ENCODE peak calls at places on chromosome 13, in eight cellular contexts. G is tibial nerve, L is foreskin fibroblast, M is RWPE2, F is BJ, K is ovary, H is AG04450, W is psoas muscle. A is an unnamed sample.

GRCh38 chr13:33349996-33350826 is 64.7 kb upstream of the STARD13 start:
- DNase-seq in G (peak), L (peak), M (no peak), F (no peak), K (peak), H (no peak), W (peak), A (no peak)

GRCh38 chr13:98094678-98095266 is 48.1 kb upstream of the FARP1 start:
- DNase-seq in G (no peak), L (peak), M (no peak), F (no peak), K (no peak), H (no peak), W (no peak), A (no peak)

GRCh38 chr13:50916701-50917184 is 7.2 kb downstream of the RNASEH2B start:
- DNase-seq in G (no peak), L (peak), M (no peak), F (no peak), K (no peak), H (no peak), W (no peak), A (no peak)

GRCh38 chr13:75316427-75316826 is 165.5 kb downstream of the TBC1D4 start:
- DNase-seq in G (no peak), L (peak), M (no peak), F (no peak), K (no peak), H (no peak), W (no peak), A (no peak)

GRCh38 chr13:58682616-58683015 is 1051.1 kb downstream of the PCDH17 start:
- DNase-seq in G (no peak), L (no peak), M (no peak), F (no peak), K (no peak), H (no peak), W (no peak), A (no peak)

GRCh38 chr13:73417012-73417615 is 358.3 kb downstream of the KLF5 start:
- DNase-seq in G (no peak), L (no peak), M (no peak), F (no peak), K (no peak), H (no peak), W (no peak), A (no peak)

GRCh38 chr13:36924001-36924400 is 4.0 kb upstream of the SMAD9 start:
- DNase-seq in G (no peak), L (no peak), M (no peak), F (no peak), K (no peak), H (no peak), W (no peak), A (no peak)

GRCh38 chr13:21240586-21240985 is 64.1 kb downstream of the MRPL57 start:
- DNase-seq in G (no peak), L (peak), M (no peak), F (peak), K (no peak), H (no peak), W (no peak), A (peak)

GRCh38 chr13:86932935-86933334 is 738.2 kb upstream of the SLITRK5 start:
- DNase-seq in G (no peak), L (no peak), M (no peak), F (no peak), K (no peak), H (no peak), W (no peak), A (no peak)

GRCh38 chr13:60028021-60028420 is 135.7 kb downstream of the DIAPH3 start:
- DNase-seq in G (no peak), L (no peak), M (no peak), F (no peak), K (no peak), H (no peak), W (no peak), A (no peak)

GRCh38 chr13:31521466-31521865 is 217.9 kb upstream of the RXFP2 start:
- DNase-seq in G (no peak), L (peak), M (no peak), F (no peak), K (no peak), H (no peak), W (no peak), A (no peak)

GRCh38 chr13:46134961-46135522 is 30.2 kb upstream of the CPB2 start:
- DNase-seq in G (no peak), L (peak), M (no peak), F (no peak), K (no peak), H (no peak), W (no peak), A (peak)

GRCh38 chr13:93290503-93290902 is 63.9 kb downstream of the GPC6 start:
- DNase-seq in G (no peak), L (peak), M (no peak), F (no peak), K (no peak), H (no peak), W (no peak), A (no peak)

GRCh38 chr13:40207110-40207478 is 459.3 kb downstream of the FOXO1 start:
- DNase-seq in G (no peak), L (no peak), M (no peak), F (no peak), K (no peak), H (no peak), W (no peak), A (no peak)

GRCh38 chr13:105918842-105919741 is 616.4 kb downstream of the EFNB2 start:
- DNase-seq in G (no peak), L (peak), M (peak), F (no peak), K (no peak), H (no peak), W (no peak), A (peak)

GRCh38 chr13:24033527-24034302 is 126.8 kb upstream of the SPATA13 start:
- DNase-seq in G (no peak), L (peak), M (no peak), F (peak), K (no peak), H (peak), W (no peak), A (peak)

GRCh38 chr13:24076124-24076523 is 84.4 kb upstream of the SPATA13 start:
- DNase-seq in G (no peak), L (peak), M (no peak), F (no peak), K (no peak), H (no peak), W (no peak), A (no peak)

GRCh38 chr13:46124967-46125933 is 20.4 kb upstream of the CPB2 start:
- DNase-seq in G (no peak), L (no peak), M (no peak), F (no peak), K (no peak), H (no peak), W (no peak), A (no peak)

GRCh38 chr13:62119739-62120700 is 704.4 kb upstream of the PCDH20 start:
- DNase-seq in G (no peak), L (peak), M (no peak), F (no peak), K (no peak), H (no peak), W (no peak), A (no peak)

GRCh38 chr13:76522083-76522755 is 364.0 kb downstream of the KCTD12 start:
- DNase-seq in G (no peak), L (peak), M (peak), F (no peak), K (no peak), H (no peak), W (no peak), A (peak)

GRCh38 chr13:67841071-67841470 is 610.9 kb upstream of the PCDH9 start:
- DNase-seq in G (no peak), L (no peak), M (no peak), F (no peak), K (no peak), H (no peak), W (no peak), A (no peak)

GRCh38 chr13:97224544-97225324 is 2.6 kb downstream of the MBNL2 start:
- DNase-seq in G (no peak), L (peak), M (no peak), F (no peak), K (peak), H (no peak), W (no peak), A (no peak)

GRCh38 chr13:98717256-98717655 is 35.2 kb downstream of the SLC15A1 start:
- DNase-seq in G (no peak), L (no peak), M (no peak), F (no peak), K (no peak), H (no peak), W (no peak), A (no peak)

GRCh38 chr13:102003848-102004570 is 397.8 kb downstream of the FGF14 start:
- DNase-seq in G (no peak), L (peak), M (no peak), F (no peak), K (no peak), H (no peak), W (no peak), A (no peak)

GRCh38 chr13:76882431-76882830 is 3.8 kb downstream of the KCTD12 start:
- DNase-seq in G (no peak), L (peak), M (no peak), F (no peak), K (no peak), H (no peak), W (no peak), A (peak)

GRCh38 chr13:41231786-41232185 is 31.6 kb downstream of the MTRF1 start:
- DNase-seq in G (no peak), L (peak), M (no peak), F (no peak), K (no peak), H (no peak), W (no peak), A (no peak)

GRCh38 chr13:67996101-67996500 is 766.0 kb upstream of the PCDH9 start:
- DNase-seq in G (no peak), L (no peak), M (no peak), F (no peak), K (no peak), H (no peak), W (no peak), A (no peak)

GRCh38 chr13:112893570-112894422 is 75.2 kb upstream of the MCF2L start:
- DNase-seq in G (no peak), L (peak), M (peak), F (no peak), K (no peak), H (no peak), W (peak), A (no peak)

GRCh38 chr13:94658926-94659649 is 53.3 kb downstream of the SOX21 start:
- DNase-seq in G (no peak), L (no peak), M (no peak), F (no peak), K (no peak), H (no peak), W (no peak), A (no peak)

GRCh38 chr13:80753951-80754350 is 413.0 kb upstream of the SPRY2 start:
- DNase-seq in G (no peak), L (peak), M (no peak), F (no peak), K (no peak), H (no peak), W (no peak), A (no peak)

DNA sequence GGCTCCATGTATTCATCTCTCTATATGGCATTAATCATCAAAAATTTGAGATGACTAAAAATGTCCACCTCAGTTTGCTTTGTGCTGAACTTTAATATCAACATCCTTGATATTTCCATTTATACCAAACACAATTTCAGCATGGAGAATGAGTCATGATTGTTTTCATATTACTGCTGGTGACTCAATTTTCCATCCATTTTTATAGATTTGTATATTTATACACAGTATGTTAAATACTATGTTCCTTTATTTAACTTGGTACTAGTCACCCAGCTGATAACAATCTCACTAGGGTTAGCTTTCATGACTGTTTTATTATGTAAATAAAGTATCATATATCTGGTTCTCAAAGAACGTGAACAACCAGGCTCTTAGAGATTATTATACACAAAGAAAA is 1255.1 kb downstream of the SLITRK1 start:
- DNase-seq in G (no peak), L (peak), M (no peak), F (peak), K (no peak), H (peak), W (no peak), A (no peak)
- H3K4me3 ChIP-seq in G (no peak), L (no peak), M (no peak), F (no peak), K (no peak), H (no peak), W (no peak), A (no peak)

GRCh38 chr13:29943301-29944085 is 93.1 kb upstream of the UBL3 start:
- DNase-seq in G (no peak), L (no peak), M (no peak), F (no peak), K (no peak), H (no peak), W (no peak), A (no peak)
- TF ChIP-seq CTCF in G (no peak), L (no peak), M (no peak), F (no peak), K (no peak), H (no peak), W (no peak), A (no peak)

GRCh38 chr13:110119943-110120905 is 186.7 kb downstream of the COL4A1 start:
- DNase-seq in G (no peak), L (no peak), M (peak), F (no peak), K (no peak), H (no peak), W (no peak), A (no peak)

GRCh38 chr13:110118106-110118505 is 188.9 kb downstream of the COL4A1 start:
- DNase-seq in G (no peak), L (no peak), M (no peak), F (no peak), K (no peak), H (no peak), W (no peak), A (no peak)

GRCh38 chr13:110114351-110114750 is 192.6 kb downstream of the COL4A1 start:
- DNase-seq in G (no peak), L (peak), M (no peak), F (no peak), K (no peak), H (no peak), W (no peak), A (no peak)

GRCh38 chr13:110113284-110113764 is 193.6 kb downstream of the COL4A1 start:
- DNase-seq in G (no peak), L (peak), M (no peak), F (no peak), K (no peak), H (no peak), W (peak), A (no peak)

DNA sequence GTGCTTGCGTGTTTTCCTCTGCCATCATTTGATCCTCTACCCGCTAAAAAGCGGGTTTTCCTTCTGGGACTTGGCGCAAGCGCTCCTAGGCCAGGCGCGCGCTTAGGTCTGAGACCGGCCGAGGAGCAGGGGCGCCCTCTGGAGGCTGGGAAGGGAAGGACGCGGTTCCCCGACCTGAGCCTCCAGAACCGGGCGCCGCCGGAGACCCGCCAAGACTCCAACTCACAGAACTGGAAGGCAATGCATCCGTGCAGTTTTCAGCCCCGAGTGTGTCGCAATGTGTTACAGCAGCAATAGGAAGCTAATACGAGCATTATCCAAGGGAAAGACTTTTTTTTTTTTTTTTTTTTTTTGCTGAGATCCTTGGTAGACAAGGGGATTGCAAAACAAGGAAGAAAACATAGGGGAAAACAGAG is 190.9 kb downstream of the COL4A1 start:
- DNase-seq in G (no peak), L (peak), M (peak), F (no peak), K (peak), H (no peak), W (peak), A (no peak)
- H3K4me3 ChIP-seq in G (no peak), L (no peak), M (no peak), F (no peak), K (no peak), H (no peak), W (no peak), A (no peak)

DNA sequence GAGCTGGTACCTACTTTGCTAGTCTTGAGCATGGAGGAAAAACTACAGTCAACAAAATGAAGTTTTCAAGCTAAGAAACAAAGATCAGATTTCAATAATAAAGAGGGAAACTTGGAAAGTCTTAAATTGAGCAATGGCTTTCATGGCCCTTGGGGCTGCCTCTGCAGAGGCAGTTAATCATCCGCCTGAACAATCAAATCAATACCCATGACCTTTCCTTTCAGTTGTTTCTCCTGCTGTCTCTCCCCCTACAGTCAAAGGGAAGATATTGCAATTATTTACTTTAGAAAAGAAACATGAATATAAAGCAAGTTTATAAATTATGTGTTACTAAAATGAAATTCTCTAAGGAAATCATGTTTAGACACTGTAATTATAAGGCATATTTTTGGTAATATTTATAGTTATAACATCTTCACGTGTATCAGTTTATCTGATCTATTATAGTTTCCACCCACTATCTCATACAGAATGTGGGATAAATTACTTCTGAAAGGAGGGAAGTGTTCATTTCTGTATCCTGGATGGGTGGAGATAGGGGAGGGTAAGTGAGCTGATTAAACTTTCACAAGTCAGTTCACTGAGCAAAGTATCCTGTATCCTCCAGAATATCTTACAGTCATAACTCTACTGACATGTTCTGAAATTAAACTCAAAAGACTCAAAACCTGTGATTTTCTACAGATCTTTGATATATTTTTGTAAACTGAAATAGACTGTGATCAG is 72.4 kb upstream of the TSC22D1 start:
- DNase-seq in G (no peak), L (peak), M (no peak), F (no peak), K (no peak), H (no peak), W (no peak), A (no peak)
- TF ChIP-seq CTCF in G (no peak), L (peak), M (peak), F (peak), K (no peak), H (peak), W (peak), A (peak)

GRCh38 chr13:35455022-35455421 is 21.5 kb downstream of the MAB21L1 start:
- DNase-seq in G (no peak), L (no peak), M (no peak), F (no peak), K (no peak), H (no peak), W (no peak), A (no peak)

GRCh38 chr13:35460061-35460460 is 16.4 kb downstream of the MAB21L1 start:
- DNase-seq in G (no peak), L (peak), M (no peak), F (no peak), K (no peak), H (no peak), W (no peak), A (no peak)

DNA sequence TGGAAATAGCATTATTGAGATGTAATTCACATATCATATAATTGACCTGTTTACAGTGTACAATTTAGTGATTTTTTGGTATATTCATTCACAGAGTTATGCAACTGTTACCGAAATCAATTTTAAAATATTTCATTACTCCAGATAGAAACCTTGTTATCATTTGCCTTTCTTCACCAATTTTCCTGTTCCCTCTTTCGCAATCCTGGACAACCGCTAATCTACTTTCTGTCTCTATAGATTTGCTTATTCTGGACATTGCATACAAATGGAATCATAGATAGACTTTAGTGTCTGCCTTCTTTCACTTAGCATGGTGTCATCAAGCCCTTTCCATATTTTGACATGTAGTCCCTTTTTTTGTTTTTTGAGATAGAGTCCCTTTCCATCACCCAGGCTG is 19.2 kb downstream of the MAB21L1 start:
- DNase-seq in G (no peak), L (no peak), M (no peak), F (no peak), K (no peak), H (no peak), W (no peak), A (no peak)
- H3K4me3 ChIP-seq in G (no peak), L (no peak), M (no peak), F (no peak), K (no peak), H (no peak), W (no peak), A (no peak)

GRCh38 chr13:28678809-28679208 is 19.9 kb downstream of the POMP start:
- DNase-seq in G (no peak), L (peak), M (no peak), F (no peak), K (no peak), H (no peak), W (no peak), A (no peak)
- TF ChIP-seq CTCF in G (no peak), L (peak), M (no peak), F (peak), K (no peak), H (peak), W (no peak), A (peak)

DNA sequence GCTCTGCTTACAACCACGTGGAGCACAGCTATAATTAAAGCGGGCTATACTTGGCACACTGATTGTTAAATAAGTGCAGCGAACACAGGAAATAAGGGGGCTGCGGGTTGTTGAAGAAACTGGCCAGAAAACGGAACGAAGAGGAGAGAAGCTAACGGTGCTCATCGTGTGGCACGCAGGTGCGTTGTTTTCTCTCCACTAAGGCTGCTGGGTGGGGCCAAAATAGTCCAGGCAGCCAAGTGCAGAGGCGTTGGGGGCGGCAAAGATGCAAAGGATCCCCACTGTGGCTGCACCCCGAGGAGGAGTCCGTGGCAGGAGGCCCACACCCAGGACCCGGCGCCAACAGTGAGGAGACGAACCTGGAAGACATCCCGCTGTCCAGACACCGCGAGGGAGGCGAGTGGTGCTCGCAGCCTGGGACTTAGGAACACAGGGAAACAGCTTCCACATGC is 8.1 kb upstream of the ARL11 start:
- DNase-seq in G (no peak), L (peak), M (no peak), F (no peak), K (peak), H (no peak), W (no peak), A (no peak)
- H3K4me3 ChIP-seq in G (peak), L (peak), M (no peak), F (peak), K (no peak), H (no peak), W (no peak), A (peak)

DNA sequence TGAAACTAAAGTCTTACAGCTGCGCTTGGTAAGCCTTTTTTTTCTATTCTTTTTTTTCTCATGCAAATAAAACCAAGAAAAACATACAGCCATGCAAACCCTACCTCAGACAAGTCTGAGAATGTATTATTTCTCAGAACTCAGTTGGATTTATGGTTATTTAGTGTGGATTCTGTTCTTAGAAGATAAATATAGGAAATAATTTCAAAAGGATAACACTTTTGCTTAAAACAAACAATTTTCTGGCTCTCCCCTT is 40.7 kb upstream of the TNFSF11 start:
- DNase-seq in G (no peak), L (no peak), M (no peak), F (no peak), K (no peak), H (no peak), W (no peak), A (no peak)
- TF ChIP-seq CTCF in G (no peak), L (no peak), M (no peak), F (no peak), K (no peak), H (no peak), W (no peak), A (no peak)